ENCODE peak calls at places on chromosomes 2 and 18, in eight cellular contexts. O, U, W, P, I, F, D and S are unnamed samples.

GRCh38 chr2:233199870-233200269 is 51.6 kb upstream of the ATG16L1 start:
- DNase-seq in O (no peak), I (no peak), U (no peak), F (no peak), W (no peak), P (no peak), D (no peak), S (no peak)

GRCh38 chr2:240203031-240203841 is 62.8 kb upstream of the OTOS start:
- DNase-seq in D (no peak), W (no peak), F (no peak), P (no peak), I (no peak), U (no peak), O (no peak), S (no peak)

GRCh38 chr2:43010428-43011141 is 215.8 kb downstream of the ZFP36L2 start:
- DNase-seq in O (no peak), P (peak; percentile 90), U (no peak), I (no peak), W (no peak), D (no peak), F (no peak), S (no peak)

GRCh38 chr18:33755918-33756590 is 178.0 kb downstream of the ASXL3 start:
- DNase-seq in I (no peak), O (no peak), F (no peak), P (peak; percentile 64), U (no peak), W (no peak), D (peak; percentile 97), S (no peak)

GRCh38 chr2:142112648-142113278 is 18.1 kb downstream of the LRP1B start:
- DNase-seq in O (no peak), W (no peak), D (peak; percentile 70), I (no peak), P (peak; percentile 86), U (no peak), F (no peak), S (no peak)

GRCh38 chr2:71121479-71121878 is 8.6 kb downstream of the MCEE start:
- DNase-seq in D (no peak), W (no peak), P (no peak), U (no peak), I (no peak), F (no peak), O (no peak), S (no peak)

GRCh38 chr2:74536166-74536950 is 6.6 kb downstream of the HTRA2 start:
- DNase-seq in U (no peak), P (no peak), O (no peak), D (no peak), I (no peak), W (no peak), F (no peak), S (no peak)

GRCh38 chr2:172311921-172312345 is 115.5 kb upstream of the ITGA6 start:
- DNase-seq in W (no peak), U (no peak), F (no peak), P (no peak), D (peak; percentile 26), O (no peak), I (no peak), S (no peak)

GRCh38 chr2:71944183-71944550 is 203.5 kb downstream of the CYP26B1 start:
- DNase-seq in D (no peak), O (no peak), U (no peak), I (no peak), F (no peak), P (no peak), W (no peak), S (no peak)

GRCh38 chr2:190382851-190383250 is 25.3 kb upstream of the MFSD6 start:
- DNase-seq in F (no peak), U (no peak), O (no peak), D (peak; percentile 56), W (peak; percentile 64), P (peak; percentile 72), I (peak; percentile 45), S (peak; percentile 51)

GRCh38 chr2:9707611-9708010 is 76.8 kb upstream of the YWHAQ start:
- DNase-seq in O (no peak), F (no peak), P (no peak), U (no peak), I (no peak), D (no peak), W (no peak), S (peak; percentile 15)

GRCh38 chr2:196315388-196316049 is 144.1 kb upstream of the STK17B start:
- DNase-seq in O (no peak), W (no peak), U (no peak), P (peak; percentile 92), D (peak; percentile 60), I (no peak), F (no peak), S (no peak)

GRCh38 chr2:40255118-40255517 is 196.8 kb downstream of the SLC8A1 start:
- DNase-seq in O (no peak), U (no peak), I (no peak), P (no peak), D (no peak), F (no peak), W (no peak), S (no peak)

GRCh38 chr2:223995569-223995968 is 38.3 kb downstream of the MRPL44 start:
- DNase-seq in I (no peak), U (no peak), D (peak; percentile 58), F (no peak), P (peak; percentile 44), O (no peak), W (no peak), S (no peak)

GRCh38 chr2:65482971-65483370 is 50.6 kb upstream of the SPRED2 start:
- DNase-seq in I (no peak), U (no peak), O (no peak), F (no peak), W (no peak), P (no peak), D (no peak), S (no peak)

GRCh38 chr2:72423766-72424165 is 276.1 kb upstream of the CYP26B1 start:
- DNase-seq in P (no peak), U (no peak), I (no peak), W (no peak), O (no peak), D (no peak), F (no peak), S (no peak)

GRCh38 chr2:234998404-234999211 is 46.8 kb downstream of the SH3BP4 start:
- DNase-seq in D (peak; percentile 19), O (no peak), F (no peak), P (no peak), I (no peak), U (no peak), W (peak; percentile 84), S (peak; percentile 64)

GRCh38 chr2:178756843-178757242 is 50.4 kb downstream of the TTN start:
- DNase-seq in D (peak; percentile 62), O (no peak), I (no peak), W (no peak), F (no peak), U (no peak), P (peak; percentile 89), S (no peak)

GRCh38 chr2:65527451-65528240 is 95.2 kb upstream of the SPRED2 start:
- DNase-seq in I (no peak), D (no peak), W (no peak), O (no peak), U (no peak), F (no peak), P (no peak), S (peak; percentile 66)

GRCh38 chr18:297936-298335 is 30.1 kb upstream of the THOC1 start:
- DNase-seq in D (no peak), F (no peak), U (no peak), I (no peak), P (no peak), O (no peak), W (no peak), S (no peak)